ENCODE peak calls at places on chromosome 14, in nine cellular contexts. V, S, N, B, U, Z, O, F and A are unnamed samples.

GRCh38 chr14:67620217-67620789 is 583 bp downstream of the ARG2 start:
- DNase-seq in V (peak), S (no peak), N (peak), B (no peak), U (peak), Z (peak), O (no peak), F (peak), A (no peak)

GRCh38 chr14:86404425-86404824 is 874.5 kb downstream of the FLRT2 start:
- DNase-seq in V (no peak), S (no peak), N (no peak), B (no peak), U (no peak), Z (no peak), O (no peak), F (no peak), A (no peak)

GRCh38 chr14:52695481-52696091 is at the start of gene ERO1A:
- DNase-seq in V (peak), S (peak), N (peak), B (peak), U (peak), Z (peak), O (peak), F (peak), A (peak)

GRCh38 chr14:66959437-66960050 is 229.7 kb upstream of the GARIN2 start:
- DNase-seq in V (no peak), S (no peak), N (no peak), B (no peak), U (no peak), Z (no peak), O (no peak), F (no peak), A (no peak)

GRCh38 chr14:76121089-76121748 is 30.5 kb upstream of the GPATCH2L start:
- DNase-seq in V (no peak), S (no peak), N (no peak), B (no peak), U (no peak), Z (no peak), O (no peak), F (no peak), A (no peak)

GRCh38 chr14:103522028-103522581 is 525 bp downstream of the CKB start:
- DNase-seq in V (no peak), S (no peak), N (no peak), B (no peak), U (peak), Z (peak), O (no peak), F (no peak), A (no peak)

GRCh38 chr14:51119411-51120051 is 24.6 kb upstream of the TRIM9 start:
- DNase-seq in V (peak), S (no peak), N (no peak), B (no peak), U (no peak), Z (no peak), O (no peak), F (no peak), A (no peak)

GRCh38 chr14:67524152-67524963 is 8.7 kb upstream of the PLEKHH1 start:
- DNase-seq in V (no peak), S (no peak), N (no peak), B (no peak), U (no peak), Z (no peak), O (no peak), F (no peak), A (no peak)

GRCh38 chr14:95515080-95515489 is 1.4 kb downstream of the SYNE3 start:
- DNase-seq in V (peak), S (no peak), N (peak), B (no peak), U (peak), Z (peak), O (no peak), F (peak), A (no peak)

GRCh38 chr14:93239869-93240677 is 33.0 kb downstream of the UBR7 start:
- DNase-seq in V (no peak), S (no peak), N (no peak), B (no peak), U (no peak), Z (no peak), O (no peak), F (no peak), A (no peak)

GRCh38 chr14:89779707-89780106 is 174.8 kb downstream of the EFCAB11 start:
- DNase-seq in V (no peak), S (no peak), N (no peak), B (no peak), U (no peak), Z (no peak), O (no peak), F (peak), A (no peak)

GRCh38 chr14:74572829-74573360 is 39.1 kb downstream of the LTBP2 start:
- DNase-seq in V (no peak), S (no peak), N (no peak), B (no peak), U (no peak), Z (no peak), O (no peak), F (peak), A (no peak)

GRCh38 chr14:63178912-63179311 is 25.3 kb upstream of the RHOJ start:
- DNase-seq in V (no peak), S (no peak), N (no peak), B (no peak), U (no peak), Z (no peak), O (no peak), F (no peak), A (no peak)

GRCh38 chr14:65258391-65258790 is 154.1 kb upstream of the FUT8 start:
- DNase-seq in V (no peak), S (no peak), N (no peak), B (peak), U (no peak), Z (no peak), O (no peak), F (no peak), A (no peak)

GRCh38 chr14:85535316-85535715 is 5.4 kb downstream of the FLRT2 start:
- DNase-seq in V (no peak), S (no peak), N (no peak), B (no peak), U (no peak), Z (no peak), O (no peak), F (no peak), A (no peak)

GRCh38 chr14:23114669-23115491 is 4.2 kb downstream of the CEBPE start:
- DNase-seq in V (no peak), S (no peak), N (no peak), B (peak), U (no peak), Z (no peak), O (no peak), F (no peak), A (peak)

GRCh38 chr14:71647086-71647784 is 285.0 kb upstream of the RGS6 start:
- DNase-seq in V (no peak), S (no peak), N (no peak), B (no peak), U (no peak), Z (peak), O (no peak), F (peak), A (no peak)

GRCh38 chr14:93230539-93230938 is 23.5 kb downstream of the UBR7 start:
- DNase-seq in V (no peak), S (no peak), N (no peak), B (no peak), U (no peak), Z (no peak), O (no peak), F (no peak), A (no peak)

GRCh38 chr14:61254803-61255526 is 26.2 kb downstream of the TMEM30B start:
- DNase-seq in V (no peak), S (no peak), N (no peak), B (no peak), U (no peak), Z (no peak), O (no peak), F (peak), A (no peak)

GRCh38 chr14:51697848-51698247 is 46.1 kb downstream of the FRMD6 start:
- DNase-seq in V (no peak), S (no peak), N (no peak), B (no peak), U (no peak), Z (no peak), O (no peak), F (no peak), A (no peak)

GRCh38 chr14:103129301-103130016 is 6.2 kb downstream of the TNFAIP2 start:
- DNase-seq in V (no peak), S (no peak), N (no peak), B (no peak), U (no peak), Z (no peak), O (no peak), F (peak), A (no peak)

GRCh38 chr14:72699852-72700257 is 194.0 kb downstream of the DPF3 start:
- DNase-seq in V (no peak), S (no peak), N (no peak), B (peak), U (no peak), Z (no peak), O (no peak), F (no peak), A (peak)

GRCh38 chr14:49218436-49219092 is 367.6 kb downstream of the RPS29 start:
- DNase-seq in V (no peak), S (no peak), N (no peak), B (no peak), U (no peak), Z (no peak), O (no peak), F (no peak), A (no peak)

GRCh38 chr14:55416866-55417265 is 5.2 kb upstream of the ATG14 start:
- DNase-seq in V (no peak), S (no peak), N (no peak), B (no peak), U (no peak), Z (peak), O (peak), F (no peak), A (no peak)

GRCh38 chr14:63875311-63875710 is 22.5 kb downstream of the SYNE2 start:
- DNase-seq in V (no peak), S (no peak), N (no peak), B (no peak), U (no peak), Z (no peak), O (no peak), F (no peak), A (no peak)

GRCh38 chr14:58107947-58108552 is 44.0 kb downstream of the ARMH4 start:
- DNase-seq in V (peak), S (no peak), N (no peak), B (peak), U (no peak), Z (peak), O (peak), F (no peak), A (peak)

GRCh38 chr14:54591461-54592245 is 24.7 kb downstream of the SAMD4A start:
- DNase-seq in V (no peak), S (no peak), N (no peak), B (no peak), U (no peak), Z (no peak), O (no peak), F (no peak), A (no peak)